ENCODE peak calls at places on chromosomes 13 and 19, in five cellular contexts. One of them, this sample, is unnamed.

GRCh38 chr19:30450945-30451344 is 78.8 kb downstream of the ZNF536 start:
- DNase-seq in heart left ventricle: no peak
- DNase-seq in osteocyte: no peak
- DNase-seq in frontal cortex: no peak
- DNase-seq in EL: no peak
- DNase-seq in this sample: no peak

GRCh38 chr13:50936681-50937080 is 27.1 kb downstream of the RNASEH2B start:
- DNase-seq in osteocyte: no peak
- DNase-seq in EL: no peak
- DNase-seq in frontal cortex: no peak
- DNase-seq in heart left ventricle: no peak
- DNase-seq in this sample: no peak

GRCh38 chr13:35648109-35648508 is 171.6 kb upstream of the MAB21L1 start:
- DNase-seq in osteocyte: no peak
- DNase-seq in heart left ventricle: no peak
- DNase-seq in frontal cortex: no peak
- DNase-seq in EL: peak
- DNase-seq in this sample: no peak

GRCh38 chr13:44758595-44759221 is 182.6 kb upstream of the TSC22D1 start:
- DNase-seq in osteocyte: no peak
- DNase-seq in frontal cortex: no peak
- DNase-seq in EL: peak
- DNase-seq in heart left ventricle: no peak
- DNase-seq in this sample: no peak

GRCh38 chr19:47707135-47707925 is 5.9 kb upstream of the EHD2 start:
- DNase-seq in EL: peak
- DNase-seq in frontal cortex: no peak
- DNase-seq in heart left ventricle: peak
- DNase-seq in osteocyte: no peak
- DNase-seq in this sample: no peak

GRCh38 chr13:23960566-23961156 is 63.4 kb upstream of the C1QTNF9B start:
- DNase-seq in EL: peak
- DNase-seq in osteocyte: no peak
- DNase-seq in heart left ventricle: no peak
- DNase-seq in frontal cortex: no peak
- DNase-seq in this sample: no peak

GRCh38 chr13:98488736-98489135 is 88.2 kb downstream of the STK24 start:
- DNase-seq in EL: no peak
- DNase-seq in frontal cortex: no peak
- DNase-seq in heart left ventricle: no peak
- DNase-seq in osteocyte: no peak
- DNase-seq in this sample: no peak

GRCh38 chr19:17489392-17490030 is 19.2 kb downstream of the SLC27A1 start:
- DNase-seq in frontal cortex: no peak
- DNase-seq in EL: no peak
- DNase-seq in heart left ventricle: no peak
- DNase-seq in osteocyte: no peak
- DNase-seq in this sample: no peak

GRCh38 chr13:19782049-19782726 is 557 bp downstream of the PSPC1 start:
- DNase-seq in frontal cortex: peak
- DNase-seq in EL: peak
- DNase-seq in osteocyte: peak
- DNase-seq in heart left ventricle: peak
- DNase-seq in this sample: no peak

GRCh38 chr19:51687791-51688664 is 5.1 kb upstream of the SPACA6 start:
- DNase-seq in osteocyte: peak
- DNase-seq in frontal cortex: peak
- DNase-seq in EL: peak
- DNase-seq in heart left ventricle: peak
- DNase-seq in this sample: no peak

GRCh38 chr19:52464798-52465470 is 11.6 kb downstream of the ZNF578 start:
- DNase-seq in osteocyte: no peak
- DNase-seq in EL: no peak
- DNase-seq in heart left ventricle: no peak
- DNase-seq in frontal cortex: no peak
- DNase-seq in this sample: no peak

GRCh38 chr19:30719189-30719990 is 347.2 kb downstream of the ZNF536 start:
- DNase-seq in osteocyte: no peak
- DNase-seq in frontal cortex: peak
- DNase-seq in heart left ventricle: peak
- DNase-seq in EL: peak
- DNase-seq in this sample: no peak

GRCh38 chr13:73825143-73825542 is 309.1 kb downstream of the KLF12 start:
- DNase-seq in EL: no peak
- DNase-seq in heart left ventricle: no peak
- DNase-seq in osteocyte: no peak
- DNase-seq in frontal cortex: no peak
- DNase-seq in this sample: no peak

GRCh38 chr19:58569943-58570670 is 3.0 kb downstream of the MZF1 start:
- DNase-seq in osteocyte: no peak
- DNase-seq in frontal cortex: no peak
- DNase-seq in EL: no peak
- DNase-seq in heart left ventricle: no peak
- DNase-seq in this sample: no peak

GRCh38 chr13:49220035-49220855 is at the start of gene MLNR:
- DNase-seq in frontal cortex: no peak
- DNase-seq in osteocyte: no peak
- DNase-seq in heart left ventricle: no peak
- DNase-seq in EL: no peak
- DNase-seq in this sample: no peak

GRCh38 chr19:46373573-46374359 is 26.9 kb downstream of the PPP5C start:
- DNase-seq in EL: peak
- DNase-seq in heart left ventricle: peak
- DNase-seq in osteocyte: peak
- DNase-seq in frontal cortex: no peak
- DNase-seq in this sample: no peak

GRCh38 chr19:16371540-16371986 is 46.9 kb downstream of the KLF2 start:
- DNase-seq in heart left ventricle: peak
- DNase-seq in osteocyte: no peak
- DNase-seq in frontal cortex: no peak
- DNase-seq in EL: no peak
- DNase-seq in this sample: no peak

GRCh38 chr13:92513672-92514071 is 712.9 kb upstream of the GPC6 start:
- DNase-seq in osteocyte: no peak
- DNase-seq in EL: no peak
- DNase-seq in heart left ventricle: no peak
- DNase-seq in frontal cortex: no peak
- DNase-seq in this sample: no peak

GRCh38 chr13:33015275-33015674 is 948 bp upstream of the KL start:
- DNase-seq in frontal cortex: peak
- DNase-seq in EL: no peak
- DNase-seq in osteocyte: no peak
- DNase-seq in heart left ventricle: peak
- DNase-seq in this sample: no peak

GRCh38 chr19:30450101-30450500 is 77.9 kb downstream of the ZNF536 start:
- DNase-seq in osteocyte: no peak
- DNase-seq in heart left ventricle: peak
- DNase-seq in frontal cortex: peak
- DNase-seq in EL: no peak
- DNase-seq in this sample: no peak

GRCh38 chr13:75329723-75330122 is 152.2 kb downstream of the TBC1D4 start:
- DNase-seq in osteocyte: no peak
- DNase-seq in EL: no peak
- DNase-seq in heart left ventricle: no peak
- DNase-seq in frontal cortex: no peak
- DNase-seq in this sample: no peak

GRCh38 chr13:22463089-22463488 is 717.7 kb upstream of the SGCG start:
- DNase-seq in osteocyte: no peak
- DNase-seq in frontal cortex: no peak
- DNase-seq in EL: no peak
- DNase-seq in heart left ventricle: no peak
- DNase-seq in this sample: no peak

GRCh38 chr19:29003641-29004409 is 209.1 kb downstream of the UQCRFS1 start:
- DNase-seq in osteocyte: no peak
- DNase-seq in frontal cortex: no peak
- DNase-seq in heart left ventricle: no peak
- DNase-seq in EL: no peak
- DNase-seq in this sample: no peak

GRCh38 chr13:24097064-24097463 is 63.5 kb upstream of the SPATA13 start:
- DNase-seq in EL: peak
- DNase-seq in osteocyte: no peak
- DNase-seq in heart left ventricle: no peak
- DNase-seq in frontal cortex: no peak
- DNase-seq in this sample: no peak

GRCh38 chr13:63167699-63168337 is 1752.2 kb upstream of the PCDH20 start:
- DNase-seq in EL: no peak
- DNase-seq in frontal cortex: no peak
- DNase-seq in osteocyte: no peak
- DNase-seq in heart left ventricle: no peak
- DNase-seq in this sample: no peak

GRCh38 chr19:38134538-38135149 is 89.4 kb downstream of the DPF1 start:
- DNase-seq in frontal cortex: no peak
- DNase-seq in osteocyte: no peak
- DNase-seq in EL: peak
- DNase-seq in heart left ventricle: no peak
- DNase-seq in this sample: no peak

GRCh38 chr13:73274147-73274546 is 215.3 kb downstream of the KLF5 start:
- DNase-seq in osteocyte: no peak
- DNase-seq in frontal cortex: no peak
- DNase-seq in EL: peak
- DNase-seq in heart left ventricle: no peak
- DNase-seq in this sample: no peak